ENCODE peak calls at places on chromosomes 13 and 19, in four cellular contexts. A, R, B and W are unnamed samples.

GRCh38 chr19:543912-544608 is at the start of gene GZMM:
- DNase-seq in A (no peak), R (no peak), B (no peak), W (no peak)

GRCh38 chr13:43303040-43303729 is 279.8 kb downstream of the DNAJC15 start:
- DNase-seq in A (peak), R (peak), B (peak), W (no peak)

GRCh38 chr19:29535432-29535831 is 9.6 kb downstream of the VSTM2B start:
- DNase-seq in A (no peak), R (no peak), B (no peak), W (no peak)

GRCh38 chr13:48818495-48818961 is 157.2 kb upstream of the FNDC3A start:
- DNase-seq in A (no peak), R (no peak), B (no peak), W (no peak)

GRCh38 chr19:2215281-2215751 is 20.8 kb downstream of the PLEKHJ1 start:
- DNase-seq in A (no peak), R (no peak), B (no peak), W (no peak)

GRCh38 chr19:48856921-48857320 is 11.5 kb downstream of the PLEKHA4 start:
- DNase-seq in A (no peak), R (no peak), B (no peak), W (no peak)

GRCh38 chr13:20565120-20565736 is 1.7 kb upstream of the IFT88 start:
- DNase-seq in A (no peak), R (no peak), B (no peak), W (no peak)

GRCh38 chr19:27733551-27734266 is 1479.2 kb downstream of the UQCRFS1 start:
- DNase-seq in A (no peak), R (no peak), B (no peak), W (peak)

GRCh38 chr19:30679789-30680188 is 307.6 kb downstream of the ZNF536 start:
- DNase-seq in A (no peak), R (no peak), B (no peak), W (no peak)

GRCh38 chr19:5988520-5989387 is 10.8 kb upstream of the RANBP3 start:
- DNase-seq in A (no peak), R (no peak), B (no peak), W (no peak)

GRCh38 chr13:110416131-110416584 is 109.1 kb downstream of the COL4A2 start:
- DNase-seq in A (no peak), R (no peak), B (no peak), W (no peak)

GRCh38 chr13:40152904-40153303 is 497.4 kb downstream of the COG6 start:
- DNase-seq in A (no peak), R (no peak), B (no peak), W (no peak)

GRCh38 chr13:40155176-40155575 is 499.7 kb downstream of the COG6 start:
- DNase-seq in A (no peak), R (no peak), B (no peak), W (no peak)

GRCh38 chr13:40149611-40150283 is 494.3 kb downstream of the COG6 start:
- DNase-seq in A (peak), R (peak), B (peak), W (peak)

GRCh38 chr13:40152145-40152544 is 496.7 kb downstream of the COG6 start:
- DNase-seq in A (peak), R (peak), B (peak), W (no peak)

DNA sequence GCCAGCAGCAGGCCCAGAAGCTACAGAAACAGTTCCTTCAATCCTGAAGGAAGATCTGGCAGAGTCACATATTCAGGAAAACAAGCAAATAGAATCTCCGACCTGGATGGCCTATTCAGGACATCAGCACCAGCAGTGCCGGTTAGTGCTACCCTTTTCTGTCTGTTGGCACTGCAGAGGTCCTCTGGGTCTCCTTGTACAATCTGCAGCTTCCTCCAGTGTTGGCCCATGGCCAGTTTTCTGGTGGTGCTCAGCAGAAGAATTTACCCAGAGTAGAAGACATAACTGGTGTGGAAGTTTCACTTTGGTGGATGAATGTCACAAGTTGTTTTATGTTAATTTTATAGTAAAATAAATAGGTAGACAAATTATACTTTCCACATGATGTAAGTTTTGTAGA is 498.1 kb downstream of the COG6 start:
- DNase-seq in A (no peak), R (peak), B (peak), W (no peak)
- H3K4me3 ChIP-seq in A (no peak), R (no peak), B (no peak), W (no peak)

DNA sequence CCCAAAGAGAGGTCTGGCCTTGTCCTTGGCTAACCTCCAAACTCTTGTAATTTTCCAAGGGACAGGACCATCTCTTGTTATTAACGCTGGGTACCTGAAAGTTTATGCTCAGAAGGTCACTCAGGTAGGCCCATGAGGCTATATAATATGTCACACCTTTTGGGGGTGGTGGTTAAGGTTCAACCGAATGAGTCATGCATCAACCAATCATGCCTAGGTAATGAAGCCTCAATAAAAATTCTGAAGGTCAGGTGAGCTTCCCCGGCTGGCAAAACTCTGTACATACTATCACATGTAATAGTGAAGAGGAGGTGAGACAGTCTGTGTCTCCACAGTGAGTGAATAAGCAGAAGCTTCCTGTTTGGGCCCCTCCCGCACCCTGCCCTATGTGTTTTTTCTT is 424.9 kb downstream of the PCDH17 start:
- DNase-seq in A (no peak), R (no peak), B (no peak), W (no peak)
- H3K27ac ChIP-seq in A (no peak), R (no peak), B (no peak), W (no peak)

DNA sequence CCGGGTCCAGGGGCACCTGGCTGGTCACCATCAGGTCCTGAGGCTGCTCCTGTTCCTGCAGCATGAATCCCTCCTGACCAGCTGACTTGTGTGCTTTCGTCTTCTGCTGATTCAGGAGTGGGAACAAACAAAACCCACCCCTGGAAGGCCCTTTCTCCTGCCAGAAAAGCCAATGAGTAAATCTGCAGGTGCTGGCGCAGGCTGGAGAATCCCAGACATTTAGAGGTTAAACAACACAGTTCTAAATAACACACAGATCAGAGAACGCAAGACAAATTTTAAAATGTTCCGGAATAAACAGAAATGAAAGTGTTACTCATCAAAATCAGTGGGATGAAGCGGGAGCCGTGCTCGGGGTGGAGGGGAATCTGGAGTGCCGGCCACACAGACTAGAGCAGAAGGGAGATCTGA is 60.6 kb upstream of the C13orf46 start:
- DNase-seq in A (no peak), R (no peak), B (no peak), W (no peak)
- H3K4me3 ChIP-seq in A (peak), R (no peak), B (no peak), W (no peak)

GRCh38 chr13:93957371-93957770 is 522.1 kb downstream of the DCT start:
- DNase-seq in A (no peak), R (no peak), B (no peak), W (no peak)
- H3K27ac ChIP-seq in A (no peak), R (no peak), B (no peak), W (no peak)

GRCh38 chr13:113448545-113448884 is 4.8 kb downstream of the ADPRHL1 start:
- DNase-seq in A (peak), R (peak), B (no peak), W (no peak)

GRCh38 chr13:113449693-113450347 is 3.5 kb downstream of the ADPRHL1 start:
- DNase-seq in A (no peak), R (peak), B (no peak), W (no peak)

GRCh38 chr13:113447596-113447995 is 5.7 kb downstream of the ADPRHL1 start:
- DNase-seq in A (no peak), R (peak), B (no peak), W (no peak)

GRCh38 chr13:113446488-113446854 is 6.8 kb downstream of the ADPRHL1 start:
- DNase-seq in A (no peak), R (no peak), B (no peak), W (no peak)

DNA sequence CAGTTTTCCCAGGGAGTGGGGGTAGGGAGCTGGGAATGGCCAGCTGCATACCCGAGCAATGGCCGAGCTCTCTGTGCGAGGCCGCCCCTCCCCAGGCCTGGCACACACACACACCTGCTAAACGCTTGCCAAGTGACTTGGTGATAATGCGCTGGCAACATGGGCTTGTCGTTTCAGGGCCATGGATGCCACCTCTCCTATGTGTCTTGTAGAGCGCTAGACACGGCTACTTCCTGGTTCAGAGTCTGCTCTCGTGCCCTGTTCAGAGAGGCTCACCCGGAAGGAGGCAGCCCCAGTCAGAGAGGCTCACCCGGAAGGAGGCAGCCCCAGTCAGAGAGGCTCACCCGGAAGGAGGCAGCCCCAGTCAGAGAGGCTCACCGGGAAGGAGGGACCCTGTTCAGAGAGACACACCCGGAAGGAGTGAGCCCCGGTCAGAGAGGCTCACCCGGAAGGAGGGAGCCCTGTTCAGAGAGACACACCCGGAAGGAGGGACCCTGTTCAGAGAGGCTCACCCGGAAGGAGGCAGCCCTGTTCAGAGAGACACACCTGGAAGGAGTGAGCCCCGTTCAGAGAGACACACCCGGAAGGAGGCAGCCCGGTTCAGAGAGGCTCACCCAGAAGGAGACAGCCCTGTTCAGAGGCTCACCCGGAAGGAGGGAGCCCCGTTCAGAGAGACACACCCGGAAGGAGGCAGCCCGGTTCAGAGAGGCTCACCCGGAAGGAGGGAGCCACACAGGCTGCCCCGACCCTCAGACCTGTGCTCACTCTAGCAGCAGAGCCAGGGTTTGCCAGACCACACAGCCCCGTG is 4.2 kb downstream of the ADPRHL1 start:
- DNase-seq in A (peak), R (peak), B (no peak), W (no peak)
- H3K4me3 ChIP-seq in A (peak), R (no peak), B (no peak), W (peak)

GRCh38 chr13:97241761-97242160 is 19.6 kb downstream of the MBNL2 start:
- DNase-seq in A (peak), R (no peak), B (no peak), W (no peak)

GRCh38 chr13:97239943-97240788 is 18.0 kb downstream of the MBNL2 start:
- DNase-seq in A (no peak), R (no peak), B (no peak), W (no peak)

GRCh38 chr13:97239306-97239705 is 17.2 kb downstream of the MBNL2 start:
- DNase-seq in A (no peak), R (no peak), B (no peak), W (no peak)

GRCh38 chr13:97242755-97243497 is 20.8 kb downstream of the MBNL2 start:
- DNase-seq in A (no peak), R (peak), B (no peak), W (no peak)

DNA sequence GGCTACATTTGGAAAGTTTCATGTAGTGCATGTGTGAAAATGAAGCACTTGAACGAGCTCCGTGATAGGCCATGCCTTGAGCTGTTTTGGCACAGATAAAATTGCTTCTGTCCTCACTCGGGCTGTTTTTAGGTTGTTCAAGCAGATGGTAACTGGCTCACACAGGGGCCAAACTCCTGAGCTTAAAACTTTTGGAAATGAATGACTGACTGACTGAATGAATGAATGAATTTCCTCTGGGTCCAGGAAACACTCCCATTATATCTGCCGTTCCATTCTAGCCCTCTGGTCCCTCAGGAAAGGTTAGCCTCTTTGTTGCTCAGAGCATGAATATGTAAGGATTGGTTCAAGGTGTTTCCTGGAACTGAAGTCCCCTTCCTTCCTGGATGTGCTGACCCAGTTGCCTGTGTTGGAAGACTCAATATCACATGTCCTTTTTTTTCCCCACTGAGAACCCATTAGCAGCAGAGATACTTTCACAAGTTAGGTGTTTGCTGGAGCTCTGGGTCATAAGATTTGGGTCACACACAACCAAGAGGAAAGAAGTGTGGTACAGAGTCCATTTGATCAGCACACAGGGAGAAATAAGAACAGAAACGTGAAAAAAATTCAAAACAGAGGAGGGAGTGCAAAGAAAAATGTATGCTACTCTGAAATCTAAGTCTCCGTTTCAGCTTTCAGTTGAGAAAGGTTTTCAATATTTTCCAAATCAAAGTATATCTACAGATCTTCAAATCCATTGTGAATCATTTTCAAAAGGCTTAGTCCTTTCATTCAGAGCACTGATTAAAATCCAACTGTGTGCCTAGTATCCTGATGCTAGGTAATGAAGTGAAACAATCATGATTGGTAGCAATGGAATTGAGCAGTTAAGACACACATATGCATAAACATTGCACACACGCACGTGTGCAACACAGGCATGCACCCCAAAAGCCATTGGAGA is 18.9 kb downstream of the MBNL2 start:
- DNase-seq in A (no peak), R (no peak), B (no peak), W (no peak)
- H3K27ac ChIP-seq in A (peak), R (no peak), B (peak), W (peak)